ENCODE peak calls at places on chromosomes 7 and 10, in four cellular contexts. A is endothelial cell of umbilical vein, N is IMR-90, V is Panc1. S is an unnamed sample. For H3K36me3 and H3K4me1, the result is how much of the 10 kb centered on the place peaks cover.

GRCh38 chr10:114359041-114359952 is 45.0 kb downstream of the AFAP1L2 start:
- DNase-seq in V (no peak), N (no peak), A (no peak), S (no peak)

GRCh38 chr7:114901771-114902170 is 20.1 kb upstream of the MDFIC start:
- DNase-seq in V (no peak), N (peak), A (no peak), S (no peak)

GRCh38 chr7:45088821-45089313 is at the start of gene NACAD:
- DNase-seq in N (peak), A (peak), V (no peak), S (no peak)

GRCh38 chr10:93123766-93124165 is 50.1 kb downstream of the CYP26A1 start:
- DNase-seq in V (no peak), A (no peak), N (no peak), S (no peak)

GRCh38 chr7:148262721-148263229 is 327.8 kb upstream of the C7orf33 start:
- DNase-seq in V (peak), N (peak), A (peak), S (peak)

GRCh38 chr10:43124094-43124521 is 14.1 kb upstream of the CSGALNACT2 start:
- DNase-seq in V (no peak), N (no peak), A (no peak), S (no peak)

GRCh38 chr10:35300063-35300699 is 36.1 kb upstream of the CCNY start:
- DNase-seq in V (peak), N (peak), A (no peak), S (no peak)

GRCh38 chr10:101266396-101267298 is 37.4 kb upstream of the LBX1 start:
- DNase-seq in A (no peak), N (no peak), V (no peak), S (no peak)

GRCh38 chr10:13613519-13613918 is 26.8 kb downstream of the PRPF18 start:
- DNase-seq in N (peak), A (peak), V (no peak), S (no peak)

GRCh38 chr10:132705173-132705572 is 80.8 kb downstream of the NKX6-2 start:
- DNase-seq in A (no peak), V (no peak), N (no peak), S (no peak)

GRCh38 chr10:107686095-107686494 is 521.6 kb upstream of the SORCS1 start:
- DNase-seq in N (no peak), A (no peak), V (no peak), S (no peak)

GRCh38 chr10:133207041-133207600 is 22.9 kb upstream of the UTF1 start:
- DNase-seq in V (no peak), A (no peak), N (no peak), S (no peak)

GRCh38 chr7:44154703-44155102 is 13.6 kb upstream of the MYL7 start:
- DNase-seq in V (no peak), N (no peak), A (no peak), S (no peak)

GRCh38 chr10:18400201-18400910 is 251.0 kb downstream of the NSUN6 start:
- DNase-seq in V (no peak), N (peak), A (no peak), S (peak)

GRCh38 chr7:35697414-35698175 is 2.7 kb upstream of the HERPUD2 start:
- DNase-seq in V (no peak), N (peak), A (peak), S (no peak)

GRCh38 chr10:88473989-88474883 is 108.9 kb downstream of the RNLS start:
- DNase-seq in A (no peak), N (no peak), V (no peak), S (no peak)

GRCh38 chr7:13057462-13058200 is 370.2 kb downstream of the ARL4A start:
- DNase-seq in V (no peak), A (peak), N (no peak), S (no peak)

GRCh38 chr7:87483131-87483530 is 7.7 kb upstream of the ABCB4 start:
- DNase-seq in V (no peak), N (no peak), A (no peak), S (no peak)

GRCh38 chr7:132646064-132646463 is 69.8 kb upstream of the PLXNA4 start:
- DNase-seq in V (no peak), N (no peak), A (no peak), S (no peak)

GRCh38 chr10:71974489-71975011 is 10.4 kb downstream of the CHST3 start:
- DNase-seq in A (peak), V (peak), N (peak), S (no peak)

GRCh38 chr7:585229-585711 is 65.6 kb upstream of the PDGFA start:
- DNase-seq in N (no peak), V (no peak), A (no peak), S (peak)

GRCh38 chr7:20193242-20193777 is 23.9 kb downstream of the MACC1 start:
- DNase-seq in V (no peak), N (peak), A (peak), S (no peak)

GRCh38 chr7:158816995-158817394 is 12.3 kb downstream of the ESYT2 start:
- DNase-seq in A (no peak), N (no peak), V (no peak), S (no peak)

GRCh38 chr7:151135866-151136514 is 31.5 kb downstream of the GBX1 start:
- DNase-seq in V (no peak), A (no peak), N (no peak), S (no peak)

GRCh38 chr7:139168480-139168879 is 59.0 kb upstream of the ZC3HAV1 start:
- DNase-seq in N (no peak), A (no peak), V (no peak), S (no peak)

GRCh38 chr10:34213193-34213804 is 601.8 kb downstream of the PARD3 start:
- DNase-seq in N (no peak), V (no peak), A (no peak), S (no peak)

GRCh38 chr10:97851341-97852001 is 1.8 kb downstream of the GOLGA7B start:
- DNase-seq in A (no peak), N (no peak), V (no peak), S (peak)

GRCh38 chr7:128849156-128849515 is 13.5 kb upstream of the ATP6V1F start:
- DNase-seq in N (no peak), A (no peak), V (no peak), S (no peak)
- H3K36me3 ChIP-seq in N (half or more), A (under half), V (under half), S (under half)

GRCh38 chr7:92075455-92076158 is 58.7 kb downstream of the CYP51A1 start:
- DNase-seq in N (no peak), V (no peak), A (no peak), S (no peak)
- H3K27ac ChIP-seq in N (no peak), V (no peak), A (no peak), S (no peak)

DNA sequence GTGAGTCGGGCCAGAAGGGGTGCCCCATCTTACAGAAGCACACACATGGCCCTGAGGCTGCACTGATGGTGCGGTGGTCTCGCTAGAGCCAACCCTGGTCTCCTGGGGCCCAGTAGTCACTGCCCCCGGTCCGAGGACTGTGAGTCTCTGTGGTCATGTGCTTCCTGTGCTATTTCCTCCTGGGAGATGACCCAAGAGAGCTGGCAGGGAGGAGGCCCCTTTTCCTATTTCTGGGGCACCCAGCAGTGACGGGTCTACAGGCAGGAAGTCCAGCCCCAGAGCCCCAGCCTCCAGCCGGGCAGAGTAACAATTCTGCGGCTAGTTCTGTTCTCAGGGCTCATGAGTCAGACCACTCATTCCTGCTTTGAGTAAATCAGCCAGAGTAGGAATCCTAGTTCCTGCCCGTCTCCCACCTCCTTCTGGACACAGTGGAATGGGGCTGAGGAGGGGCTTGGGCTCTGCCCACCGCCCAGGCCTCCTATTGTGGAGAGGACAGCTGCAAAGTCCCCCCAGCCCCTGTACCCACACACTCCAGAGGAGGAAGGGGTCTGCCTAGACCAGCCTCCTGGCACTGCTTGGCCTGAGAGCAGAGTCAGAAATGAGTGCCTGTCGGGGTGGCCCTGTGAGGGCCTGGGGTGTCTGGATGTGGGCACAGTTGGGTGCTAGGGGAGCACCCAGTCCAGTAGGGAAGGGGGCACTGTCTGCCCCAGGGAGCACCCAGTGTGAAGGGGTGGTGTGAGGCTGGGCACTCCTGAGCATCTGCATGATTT is 80.5 kb upstream of the PPIF start:
- DNase-seq in V (no peak), N (peak), A (peak), S (no peak)
- H3K4me1 ChIP-seq in V (under half), N (under half), A (under half), S (under half)

GRCh38 chr10:102535481-102536147 is 31.8 kb downstream of the SUFU start:
- DNase-seq in N (no peak), A (no peak), V (no peak), S (no peak)
- H3K36me3 ChIP-seq in N (under half), A (under half), V (under half), S (under half)

GRCh38 chr7:51265066-51265907 is 51.3 kb downstream of the COBL start:
- DNase-seq in V (no peak), N (no peak), A (no peak), S (no peak)
- H3K27ac ChIP-seq in V (no peak), N (no peak), A (no peak), S (no peak)

S was measured in effector memory CD4-positive, alpha-beta T cell.